ENCODE peak calls at places on chromosomes 12 and 14, in eight cellular contexts. R, X, Z, V, M, U, G and C are unnamed samples.

GRCh38 chr14:67557656-67558055 is 24.6 kb downstream of the PLEKHH1 start:
- DNase-seq in R (no peak), X (no peak), Z (no peak), V (no peak), M (no peak), U (no peak), G (no peak), C (no peak)

GRCh38 chr14:44112774-44113460 is 394.2 kb downstream of the FSCB start:
- DNase-seq in R (no peak), X (no peak), Z (no peak), V (no peak), M (no peak), U (no peak), G (no peak), C (no peak)

GRCh38 chr12:10557329-10557728 is 51.6 kb downstream of the EIF2S3B start:
- DNase-seq in R (no peak), X (no peak), Z (no peak), V (no peak), M (no peak), U (no peak), G (no peak), C (no peak)

GRCh38 chr14:73788871-73789590 is 62.6 kb upstream of the PTGR2 start:
- DNase-seq in R (no peak), X (no peak), Z (no peak), V (no peak), M (no peak), U (no peak), G (no peak), C (no peak)

GRCh38 chr12:32115404-32116104 is 8.9 kb downstream of the BICD1 start:
- DNase-seq in R (peak; percentile 63), X (peak; percentile 90), Z (no peak), V (peak; percentile 32), M (no peak), U (peak; percentile 78), G (peak; percentile 79), C (no peak)

GRCh38 chr12:6443361-6443983 is 1.3 kb upstream of the CD27 start:
- DNase-seq in R (no peak), X (no peak), Z (no peak), V (no peak), M (no peak), U (peak; percentile 69), G (no peak), C (no peak)

GRCh38 chr12:123621101-123621500 is 12.4 kb downstream of the EIF2B1 start:
- DNase-seq in R (no peak), X (no peak), Z (no peak), V (no peak), M (no peak), U (no peak), G (no peak), C (no peak)

GRCh38 chr12:43676183-43676813 is 82.3 kb downstream of the PUS7L start:
- DNase-seq in R (no peak), X (peak; percentile 46), Z (no peak), V (peak; percentile 63), M (no peak), U (no peak), G (peak; percentile 72), C (peak; percentile 60)

GRCh38 chr14:94761999-94762377 is 7.9 kb downstream of the GSC start:
- DNase-seq in R (no peak), X (no peak), Z (no peak), V (no peak), M (no peak), U (no peak), G (no peak), C (no peak)

DNA sequence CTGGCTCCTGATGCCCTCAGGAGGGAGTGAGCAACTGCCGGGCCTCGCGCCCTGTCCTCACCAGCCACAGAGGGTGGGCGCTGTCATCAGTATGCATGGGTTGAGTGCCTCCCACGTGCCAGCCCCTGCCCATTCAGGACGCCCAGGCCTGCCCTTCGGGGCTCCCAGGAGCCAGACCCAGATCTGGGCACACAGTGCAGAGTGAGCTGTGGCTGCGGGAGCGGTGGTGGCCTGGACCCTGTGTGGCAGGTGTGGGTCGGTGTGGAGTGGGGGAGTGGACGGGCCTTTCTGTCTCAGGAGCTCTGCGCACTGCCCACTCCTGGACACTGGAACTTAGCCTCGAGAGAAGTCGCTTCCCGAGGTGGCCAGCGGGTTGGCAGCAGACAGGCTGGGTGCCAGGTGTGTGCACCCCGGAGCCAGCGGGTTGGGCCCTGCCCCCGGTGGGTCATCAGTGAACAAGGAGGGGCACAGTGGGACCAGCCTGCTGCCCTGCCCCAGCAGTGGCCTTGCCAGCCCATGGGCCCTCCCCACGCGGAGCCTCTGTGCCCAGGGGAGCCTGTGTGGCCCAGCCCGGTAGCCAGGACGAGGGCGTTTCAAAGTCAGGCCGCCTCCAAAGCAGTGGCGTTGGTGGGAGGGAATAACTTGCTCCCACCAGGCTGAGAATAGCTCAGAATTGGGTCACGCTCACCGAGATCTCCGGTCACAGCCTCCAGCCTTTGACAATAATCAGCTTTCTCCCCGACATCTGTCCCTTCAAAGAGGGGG is 9.5 kb downstream of the TRMT61A start:
- DNase-seq in R (peak; percentile 56), X (no peak), Z (no peak), V (no peak), M (no peak), U (no peak), G (no peak), C (no peak)
- TF ChIP-seq POLR2A in R (no peak), X (no peak), Z (no peak), V (peak; percentile 17), M (no peak), U (no peak), G (no peak), C (no peak)

DNA sequence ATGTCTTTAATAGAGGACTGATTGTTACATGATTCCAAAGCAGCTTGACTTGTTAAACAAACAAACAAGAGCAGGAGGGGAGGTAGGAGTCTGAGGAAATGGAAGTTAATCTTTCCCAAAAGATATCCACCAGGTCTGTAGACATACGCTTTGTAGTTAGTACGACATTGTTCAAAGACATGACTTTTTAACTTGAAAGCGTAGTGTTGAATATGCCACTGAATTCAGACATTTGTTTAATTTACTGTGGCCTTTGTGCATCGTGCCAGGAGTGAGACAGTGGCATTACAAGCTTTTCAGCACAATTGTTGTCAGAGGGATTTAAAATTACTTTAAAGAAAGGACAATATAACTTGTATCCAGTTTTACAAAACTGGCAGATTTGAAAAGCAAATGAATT is 53.0 kb downstream of the SAV1 start:
- DNase-seq in R (no peak), X (no peak), Z (no peak), V (no peak), M (no peak), U (no peak), G (no peak), C (no peak)
- TF ChIP-seq POLR2A in R (no peak), X (no peak), Z (no peak), V (no peak), M (no peak), U (no peak), G (no peak), C (no peak)

GRCh38 chr12:8603858-8604257 is 8.8 kb downstream of the AICDA start:
- DNase-seq in R (no peak), X (no peak), Z (no peak), V (peak; percentile 10), M (no peak), U (no peak), G (peak; percentile 30), C (no peak)

GRCh38 chr12:8605057-8605456 is 7.6 kb downstream of the AICDA start:
- DNase-seq in R (no peak), X (no peak), Z (no peak), V (no peak), M (no peak), U (no peak), G (no peak), C (no peak)

GRCh38 chr12:8612629-8613028 is at the start of gene AICDA:
- DNase-seq in R (no peak), X (no peak), Z (no peak), V (no peak), M (no peak), U (no peak), G (no peak), C (no peak)

DNA sequence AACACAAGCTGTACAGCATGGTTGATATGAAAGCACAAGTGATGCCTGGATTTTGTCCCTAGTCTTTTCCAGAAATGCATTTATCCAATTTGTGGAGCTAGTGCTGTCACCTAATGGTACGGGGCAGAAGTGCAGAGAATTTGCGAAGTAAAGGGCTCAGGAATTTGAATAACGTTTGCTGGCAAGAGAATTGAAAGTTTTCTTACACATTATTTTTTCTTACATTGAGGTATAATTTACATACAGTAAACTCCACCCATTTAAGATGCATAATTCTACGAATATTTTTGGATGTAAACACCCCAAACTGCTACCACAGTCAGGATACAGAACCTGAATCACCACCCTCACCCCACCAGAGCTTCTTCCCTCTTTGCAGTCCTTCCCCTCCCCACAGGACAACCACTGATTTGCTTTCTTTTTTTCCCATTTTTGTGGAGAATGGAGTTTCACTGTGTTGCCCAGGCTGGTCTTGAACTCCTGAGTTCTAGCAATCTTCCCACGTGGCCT is 3.5 kb downstream of the AICDA start:
- DNase-seq in R (no peak), X (peak; percentile 35), Z (no peak), V (peak; percentile 32), M (no peak), U (peak; percentile 80), G (peak; percentile 62), C (peak; percentile 56)
- TF ChIP-seq POLR2A in R (no peak), X (no peak), Z (no peak), V (no peak), M (no peak), U (no peak), G (no peak), C (no peak)

DNA sequence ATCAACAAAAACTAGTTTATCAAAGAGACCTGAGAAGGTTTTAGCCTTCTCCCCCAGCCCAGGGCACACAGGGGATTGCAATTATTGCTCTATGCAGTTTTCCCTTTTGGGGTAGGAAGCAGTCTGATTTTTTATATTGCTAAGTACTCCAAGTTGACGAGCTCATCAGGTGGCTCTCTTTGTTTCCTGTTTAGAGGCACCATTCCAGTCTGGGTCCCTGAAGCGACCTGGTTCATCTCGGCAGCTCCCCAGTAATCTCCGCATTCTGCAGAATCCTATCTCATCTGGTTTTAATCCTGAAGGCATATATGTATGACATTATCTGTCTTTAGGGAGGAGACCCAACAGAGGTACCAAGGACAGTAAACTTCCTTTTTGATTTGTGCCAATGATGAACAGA is 56.3 kb downstream of the BHLHE41 start:
- DNase-seq in R (no peak), X (no peak), Z (no peak), V (no peak), M (no peak), U (no peak), G (no peak), C (no peak)
- TF ChIP-seq POLR2A in R (no peak), X (no peak), Z (no peak), V (no peak), M (no peak), U (no peak), G (no peak), C (no peak)